ENCODE peak calls at places on chromosomes 4 and X, in five cellular contexts. D is A549, L is GM12878, V is GM23338, M is K562. R is an unnamed sample.

GRCh38 chr4:178752954-178753525 is 1310.8 kb upstream of the AGA start:
- DNase-seq in D (no peak), V (peak), M (no peak), L (no peak), R (no peak)

GRCh38 chr4:120057416-120057815 is 9.2 kb downstream of the MAD2L1 start:
- DNase-seq in L (no peak), D (no peak), V (no peak), M (no peak), R (no peak)

GRCh38 chr4:20890752-20891151 is 190.5 kb downstream of the PACRGL start:
- DNase-seq in V (no peak), D (no peak), M (no peak), L (no peak), R (no peak)

GRCh38 chr4:152991361-152991760 is 55.2 kb downstream of the FHDC1 start:
- DNase-seq in L (no peak), M (no peak), V (no peak), D (no peak), R (no peak)

GRCh38 chrX:139077303-139078131 is 366.0 kb upstream of the FGF13 start:
- DNase-seq in D (no peak), M (no peak), L (no peak), V (no peak), R (no peak)

GRCh38 chrX:13131511-13132137 is 87.2 kb upstream of the FAM9C start:
- DNase-seq in V (peak), L (no peak), D (no peak), M (no peak), R (peak)

GRCh38 chrX:148995661-148996060 is 495.2 kb downstream of the AFF2 start:
- DNase-seq in M (no peak), V (peak), L (no peak), D (no peak), R (no peak)

GRCh38 chr4:172830295-172830764 is 338.3 kb upstream of the GALNT7 start:
- DNase-seq in L (no peak), M (peak), D (no peak), V (peak), R (peak)

GRCh38 chr4:932713-933070 is 432 bp downstream of the TMEM175 start:
- DNase-seq in V (no peak), L (no peak), D (no peak), M (no peak), R (peak)

GRCh38 chrX:37543324-37543723 is 28.1 kb upstream of the LANCL3 start:
- DNase-seq in V (no peak), M (no peak), D (no peak), L (no peak), R (no peak)

GRCh38 chr4:3401436-3402171 is 40.2 kb upstream of the HGFAC start:
- DNase-seq in M (no peak), D (no peak), L (no peak), V (no peak), R (no peak)

GRCh38 chrX:8629871-8630270 is 102.1 kb downstream of the ANOS1 start:
- DNase-seq in L (no peak), V (no peak), M (no peak), D (no peak), R (no peak)

GRCh38 chr4:3766207-3766790 is at the start of gene ADRA2C:
- DNase-seq in L (no peak), D (peak), V (peak), M (peak), R (peak)

GRCh38 chr4:6329478-6330383 is 60.1 kb downstream of the WFS1 start:
- DNase-seq in M (peak), V (no peak), D (no peak), L (no peak), R (no peak)

GRCh38 chrX:123215397-123216089 is 31.5 kb downstream of the GRIA3 start:
- DNase-seq in M (no peak), V (no peak), D (no peak), L (no peak), R (no peak)

GRCh38 chr4:85128246-85129204 is 162.0 kb upstream of the WDFY3 start:
- DNase-seq in V (peak), L (no peak), D (no peak), M (no peak), R (no peak)

GRCh38 chr4:183637461-183637860 is 21.5 kb downstream of the RWDD4 start:
- DNase-seq in D (no peak), V (no peak), L (no peak), M (no peak), R (no peak)

GRCh38 chrX:38220024-38220935 is at the start of gene SRPX:
- DNase-seq in D (peak), M (peak), L (no peak), V (peak), R (no peak)

GRCh38 chrX:153824348-153824747 is 6.0 kb downstream of the PDZD4 start:
- DNase-seq in V (no peak), M (no peak), D (no peak), L (no peak), R (no peak)

GRCh38 chrX:41245641-41246040 is 88.3 kb upstream of the DDX3X start:
- DNase-seq in L (no peak), D (no peak), M (no peak), V (no peak), R (no peak)

GRCh38 chr4:118026806-118027205 is 7.5 kb upstream of the NDST3 start:
- DNase-seq in D (no peak), L (no peak), M (no peak), V (no peak), R (no peak)

GRCh38 chr4:1232661-1233621 is 16.0 kb downstream of the CTBP1 start:
- DNase-seq in L (no peak), V (peak), M (no peak), D (no peak), R (no peak)

GRCh38 chrX:52509916-52510315 is 6.9 kb downstream of the XAGE1B start:
- DNase-seq in D (no peak), M (no peak), V (no peak), L (no peak), R (no peak)

GRCh38 chr4:85603437-85604336 is 128.7 kb downstream of the ARHGAP24 start:
- DNase-seq in D (no peak), V (no peak), L (no peak), M (no peak), R (no peak)

GRCh38 chr4:70958681-70959080 is 34.8 kb upstream of the DCK start:
- DNase-seq in L (no peak), D (no peak), M (no peak), V (no peak), R (no peak)

GRCh38 chrX:106177106-106177981 is 9.2 kb downstream of the PWWP3B start:
- DNase-seq in V (peak), M (peak), D (no peak), L (no peak), R (no peak)

GRCh38 chr4:123659262-123659661 is 262.7 kb downstream of the SPRY1 start:
- DNase-seq in D (no peak), M (no peak), V (no peak), L (no peak), R (peak)

GRCh38 chr4:150874386-150875226 is 140.5 kb downstream of the LRBA start:
- DNase-seq in D (no peak), M (no peak), V (no peak), L (no peak), R (no peak)

GRCh38 chr4:183905593-183906485 is 732 bp downstream of the STOX2 start:
- DNase-seq in D (peak), M (no peak), V (peak), L (no peak), R (no peak)

GRCh38 chr4:17059192-17059634 is 160.8 kb upstream of the LDB2 start:
- DNase-seq in L (no peak), V (no peak), M (no peak), D (no peak), R (no peak)

GRCh38 chr4:10460313-10461047 is 3.3 kb upstream of the ZNF518B start:
- DNase-seq in V (no peak), L (no peak), D (no peak), M (no peak), R (no peak)

GRCh38 chrX:97399400-97399799 is 515.7 kb downstream of the RPA4 start:
- DNase-seq in V (no peak), M (no peak), L (peak), D (peak), R (no peak)

DNA sequence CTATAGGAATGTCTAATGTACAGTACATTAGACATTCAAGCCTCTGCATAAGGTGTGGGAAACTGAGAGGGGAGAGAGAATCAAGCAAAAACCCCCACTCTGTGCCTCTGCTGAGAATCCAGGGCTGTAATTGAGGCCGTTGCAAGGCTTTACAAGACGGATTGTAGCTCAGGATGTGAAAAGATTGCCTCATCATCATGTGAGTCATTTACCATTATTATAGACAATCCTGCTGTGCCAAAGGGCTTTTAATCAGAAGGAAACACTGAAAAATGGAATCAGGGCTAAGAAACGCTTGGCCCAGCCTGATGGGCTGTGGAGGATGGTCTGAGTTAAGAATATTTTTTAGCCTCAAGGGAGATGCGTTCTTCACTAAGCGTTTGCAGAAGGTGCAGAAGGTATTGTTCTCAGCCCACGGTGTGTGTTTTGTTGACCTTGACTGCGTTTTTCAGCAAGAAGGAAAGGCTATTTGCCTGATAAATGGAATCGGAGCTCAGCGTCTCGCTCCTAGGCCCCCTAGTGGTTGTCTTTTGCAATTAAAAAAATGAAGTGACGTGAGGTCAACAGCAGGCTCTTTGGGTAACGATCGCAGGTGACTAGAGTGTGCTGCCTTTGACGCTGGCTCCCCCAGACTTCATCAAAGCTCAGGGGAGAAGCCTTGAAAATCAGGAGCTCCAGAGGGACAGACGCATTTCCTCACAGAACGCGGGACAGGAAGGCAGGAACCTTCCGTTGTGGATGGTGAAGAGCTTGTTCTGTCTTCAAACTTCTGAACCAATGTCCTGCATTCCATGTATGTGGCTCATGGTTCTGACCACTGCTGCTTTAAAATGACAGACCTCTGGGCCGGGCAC is 18.1 kb upstream of the CHRNA9 start:
- DNase-seq in D (no peak), V (peak), L (peak), M (peak), R (peak)
- TF ChIP-seq JUNB in D (peak), V (no peak), L (peak), M (no peak), R (no peak)

GRCh38 chrX:110032534-110033161 is 29.7 kb downstream of the TMEM164 start:
- DNase-seq in L (no peak), D (no peak), M (no peak), V (no peak), R (no peak)

GRCh38 chrX:110034036-110034435 is 31.1 kb downstream of the TMEM164 start:
- DNase-seq in L (no peak), D (no peak), M (no peak), V (no peak), R (no peak)

GRCh38 chrX:110037181-110037580 is 34.3 kb downstream of the TMEM164 start:
- DNase-seq in L (no peak), V (no peak), M (no peak), D (no peak), R (no peak)

GRCh38 chrX:110038900-110039299 is 36.0 kb downstream of the TMEM164 start:
- DNase-seq in M (no peak), L (no peak), D (no peak), V (no peak), R (no peak)

DNA sequence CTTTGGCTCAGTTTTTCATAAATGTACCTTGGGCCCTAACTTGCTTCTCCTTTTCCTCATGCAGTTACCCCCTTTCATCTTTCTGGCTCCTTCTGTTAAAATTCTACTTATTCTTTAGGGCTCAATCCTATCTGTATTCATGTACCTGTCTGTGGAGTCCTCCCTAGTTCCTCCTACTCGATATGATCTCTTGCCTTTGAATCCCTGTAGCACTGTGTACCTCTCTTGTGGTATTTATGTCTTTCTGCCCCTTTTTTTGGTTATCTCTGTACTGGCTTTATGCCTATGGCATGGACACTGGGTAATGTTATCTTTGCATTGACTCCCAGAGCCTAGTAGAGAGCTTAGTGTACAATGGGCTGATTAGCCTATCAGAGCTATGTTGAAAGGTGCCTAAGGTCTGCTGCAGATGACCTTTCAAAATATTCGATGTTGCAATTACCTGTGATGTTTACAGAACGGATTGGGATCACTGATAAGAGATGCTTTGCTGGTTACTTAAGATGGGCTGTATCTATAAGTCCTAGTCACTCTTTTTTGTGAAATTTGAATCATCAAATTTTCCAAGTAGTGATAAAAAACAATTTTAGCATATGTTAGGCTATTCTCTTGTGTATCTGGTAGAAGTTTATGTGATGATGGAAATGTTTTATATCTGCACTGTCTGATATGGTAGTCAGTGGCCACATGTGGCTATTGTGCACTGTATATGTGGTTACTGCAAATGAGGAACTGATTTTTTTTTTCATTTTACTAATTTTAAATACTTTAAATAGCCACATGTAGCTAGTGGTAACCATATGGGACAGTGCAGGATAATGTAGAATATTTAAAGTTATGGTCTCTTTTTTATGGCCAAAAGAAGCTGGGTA is 33.5 kb downstream of the TMEM164 start:
- DNase-seq in V (no peak), D (peak), M (no peak), L (no peak), R (peak)
- TF ChIP-seq JUNB in V (no peak), D (no peak), M (no peak), L (no peak), R (no peak)

GRCh38 chrX:130085551-130085986 is 24.7 kb downstream of the ELF4 start:
- DNase-seq in V (no peak), D (no peak), L (no peak), M (no peak), R (no peak)
- TF ChIP-seq JUNB in V (no peak), D (no peak), L (no peak), M (no peak), R (no peak)

GRCh38 chr4:127782275-127783025 is at the start of gene HSPA4L:
- DNase-seq in M (peak), L (peak), D (peak), V (peak), R (peak)

GRCh38 chr4:127780598-127780997 is 1.5 kb upstream of the HSPA4L start:
- DNase-seq in D (no peak), M (no peak), V (no peak), L (no peak), R (no peak)

GRCh38 chr4:127783026-127783769 is 1.1 kb downstream of the HSPA4L start:
- DNase-seq in V (peak), M (peak), D (peak), L (no peak), R (peak)

GRCh38 chr4:127782025-127782274 is 172 bp upstream of the HSPA4L start:
- DNase-seq in L (peak), V (peak), D (peak), M (peak), R (no peak)

GRCh38 chr4:127781303-127782024 is 658 bp upstream of the HSPA4L start:
- DNase-seq in L (no peak), V (peak), M (no peak), D (peak), R (no peak)
- TF ChIP-seq JUNB in L (no peak), V (no peak), M (no peak), D (no peak), R (no peak)

DNA sequence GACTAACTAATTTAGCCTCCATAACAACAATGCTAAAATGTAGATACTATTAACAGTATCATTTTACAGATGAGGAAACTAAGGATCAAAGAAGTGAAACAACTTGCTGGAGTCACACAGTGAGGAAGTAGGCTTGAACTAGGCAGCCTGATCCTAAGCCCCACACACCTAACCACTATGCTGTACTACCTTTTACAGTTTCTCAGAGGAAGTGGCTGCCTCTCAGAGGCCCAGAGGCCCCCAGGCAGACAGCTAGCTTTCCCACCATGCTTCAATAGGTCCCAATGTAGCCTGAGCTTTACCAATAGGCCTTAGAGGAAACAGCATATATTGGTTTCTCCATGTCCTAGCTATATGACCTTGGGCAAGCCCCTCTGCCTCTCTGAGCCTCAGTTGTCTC is 69.4 kb upstream of the PJA1 start:
- DNase-seq in V (no peak), M (no peak), D (no peak), L (no peak), R (no peak)
- TF ChIP-seq JUNB in V (no peak), M (no peak), D (no peak), L (no peak), R (no peak)

R was measured in HepG2.